ENCODE peak calls at places on chromosomes 5 and 9, in ten cellular contexts. I is OCI-LY7, G is A549, D is tibial nerve, B is psoas muscle, A is breast epithelium, L is neural progenitor cell, M is hepatocyte, Y is fibroblast of mammary gland, J is cardiac fibroblast. C is an unnamed sample.
A peak's percentile ranks its signal among the peaks of the same experiment; 100 is the strongest.

GRCh38 chr5:78964889-78965288 is 20.2 kb downstream of the ARSB start:
- DNase-seq in I (peak; percentile 76), G (peak; percentile 77), D (peak; percentile 32), B (no peak), A (no peak), L (peak; percentile 55), M (peak; percentile 71), Y (peak; percentile 78), J (peak; percentile 82), C (peak; percentile 60)

GRCh38 chr9:86734762-86735161 is 212.5 kb downstream of the GAS1 start:
- DNase-seq in I (no peak), G (no peak), D (no peak), B (no peak), A (no peak), L (no peak), M (no peak), Y (peak; percentile 89), J (peak; percentile 89), C (no peak)

GRCh38 chr5:98957307-98957706 is 28.5 kb upstream of the CHD1 start:
- DNase-seq in I (no peak), G (no peak), D (no peak), B (no peak), A (no peak), L (no peak), M (no peak), Y (no peak), J (no peak), C (no peak)

GRCh38 chr5:170439246-170439943 is 50.2 kb upstream of the KCNMB1 start:
- DNase-seq in I (no peak), G (no peak), D (no peak), B (no peak), A (no peak), L (no peak), M (no peak), Y (no peak), J (no peak), C (no peak)

GRCh38 chr5:158124606-158125316 is 265.8 kb upstream of the CLINT1 start:
- DNase-seq in I (no peak), G (no peak), D (no peak), B (no peak), A (no peak), L (peak; percentile 27), M (no peak), Y (no peak), J (no peak), C (no peak)

GRCh38 chr5:42656661-42657035 is 100.0 kb upstream of the CCDC152 start:
- DNase-seq in I (peak; percentile 24), G (no peak), D (no peak), B (no peak), A (no peak), L (no peak), M (no peak), Y (peak; percentile 21), J (peak; percentile 34), C (no peak)

GRCh38 chr9:85599540-85600140 is 142.1 kb downstream of the AGTPBP1 start:
- DNase-seq in I (no peak), G (no peak), D (no peak), B (no peak), A (no peak), L (no peak), M (no peak), Y (peak; percentile 8), J (no peak), C (no peak)

GRCh38 chr5:102801375-102801774 is 46.3 kb downstream of the PAM start:
- DNase-seq in I (no peak), G (no peak), D (no peak), B (no peak), A (no peak), L (peak; percentile 29), M (no peak), Y (no peak), J (no peak), C (no peak)

GRCh38 chr9:120926397-120926928 is at the start of gene TRAF1:
- DNase-seq in I (peak; percentile 65), G (peak; percentile 21), D (no peak), B (no peak), A (no peak), L (no peak), M (no peak), Y (no peak), J (no peak), C (peak; percentile 72)

GRCh38 chr5:157460921-157461792 is 1.1 kb downstream of the NIPAL4 start:
- DNase-seq in I (no peak), G (no peak), D (no peak), B (no peak), A (no peak), L (no peak), M (no peak), Y (no peak), J (no peak), C (no peak)

GRCh38 chr5:38168029-38168428 is 90.3 kb upstream of the EGFLAM start:
- DNase-seq in I (no peak), G (no peak), D (no peak), B (no peak), A (no peak), L (no peak), M (no peak), Y (no peak), J (no peak), C (no peak)

GRCh38 chr5:78050888-78051287 is 243.6 kb downstream of the AP3B1 start:
- DNase-seq in I (no peak), G (peak; percentile 32), D (no peak), B (no peak), A (no peak), L (no peak), M (no peak), Y (no peak), J (peak; percentile 20), C (no peak)

GRCh38 chr5:140296289-140296688 is 6.6 kb downstream of the PFDN1 start:
- DNase-seq in I (no peak), G (no peak), D (no peak), B (no peak), A (no peak), L (no peak), M (no peak), Y (no peak), J (no peak), C (no peak)

GRCh38 chr9:105053209-105053652 is 125.3 kb upstream of the ABCA1 start:
- DNase-seq in I (no peak), G (peak; percentile 59), D (peak; percentile 16), B (peak; percentile 30), A (no peak), L (no peak), M (peak; percentile 56), Y (peak; percentile 96), J (peak; percentile 72), C (peak; percentile 66)

DNA sequence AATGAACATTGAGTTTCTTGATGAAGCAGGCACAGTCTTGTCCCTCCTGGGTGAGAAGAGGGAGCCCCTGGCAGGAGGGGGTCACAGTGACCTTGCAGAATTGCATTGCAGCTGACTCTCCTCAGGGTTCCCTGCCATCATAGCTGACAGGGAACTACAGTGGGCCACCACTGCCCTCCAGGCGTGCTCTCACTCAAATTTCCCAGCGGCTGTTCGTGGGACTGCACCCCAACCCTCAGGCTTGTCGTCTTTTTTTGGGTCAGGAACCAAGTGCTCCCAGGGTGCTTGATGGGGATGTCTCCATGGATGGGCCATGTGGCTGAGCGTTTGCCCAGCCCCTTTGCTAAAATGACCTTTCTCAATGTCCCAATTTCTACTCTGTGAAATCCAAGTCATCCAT is 215.8 kb downstream of the MELK start:
- DNase-seq in I (peak; percentile 39), G (no peak), D (no peak), B (no peak), A (no peak), L (peak; percentile 31), M (no peak), Y (no peak), J (no peak), C (peak; percentile 27)
- TF ChIP-seq CTCF in I (peak; percentile 68), G (no peak), D (peak; percentile 22), B (no peak), A (no peak), L (peak; percentile 45), M (peak; percentile 23), Y (peak; percentile 26), J (peak; percentile 60), C (peak; percentile 61)

GRCh38 chr9:20619492-20619860 is 2.8 kb downstream of the MLLT3 start:
- DNase-seq in I (no peak), G (no peak), D (no peak), B (no peak), A (no peak), L (no peak), M (no peak), Y (no peak), J (no peak), C (no peak)
- H3K4me3 ChIP-seq in I (no peak overlapping the region), G (peak overlapping the region; percentile 95), D (no peak overlapping the region), B (peak overlapping the region; percentile 71), A (peak overlapping the region; percentile 93), L (no peak overlapping the region), M (peak overlapping the region; percentile 86), Y (no peak overlapping the region), J (no peak overlapping the region), C (peak overlapping the region; percentile 79)

GRCh38 chr9:12813533-12813932 is 38.7 kb downstream of the LURAP1L start:
- DNase-seq in I (no peak), G (no peak), D (no peak), B (no peak), A (no peak), L (no peak), M (no peak), Y (no peak), J (no peak), C (no peak)

GRCh38 chr9:12812710-12813109 is 37.9 kb downstream of the LURAP1L start:
- DNase-seq in I (no peak), G (no peak), D (no peak), B (no peak), A (no peak), L (no peak), M (no peak), Y (no peak), J (no peak), C (no peak)

GRCh38 chr9:12815895-12816294 is 41.1 kb downstream of the LURAP1L start:
- DNase-seq in I (no peak), G (peak; percentile 31), D (no peak), B (no peak), A (no peak), L (no peak), M (no peak), Y (peak; percentile 66), J (peak; percentile 54), C (no peak)

GRCh38 chr9:12814877-12815237 is 40.0 kb downstream of the LURAP1L start:
- DNase-seq in I (no peak), G (no peak), D (no peak), B (no peak), A (no peak), L (no peak), M (no peak), Y (no peak), J (no peak), C (no peak)

GRCh38 chr9:12813960-12814876 is 39.4 kb downstream of the LURAP1L start:
- DNase-seq in I (no peak), G (peak; percentile 96), D (peak; percentile 65), B (peak; percentile 42), A (no peak), L (no peak), M (peak; percentile 89), Y (peak; percentile 100), J (peak; percentile 95), C (peak; percentile 53)
- TF ChIP-seq CTCF in I (no peak), G (peak; percentile 6), D (peak; percentile 8), B (peak; percentile 45), A (no peak), L (no peak), M (peak; percentile 19), Y (peak; percentile 34), J (peak; percentile 28), C (no peak)

DNA sequence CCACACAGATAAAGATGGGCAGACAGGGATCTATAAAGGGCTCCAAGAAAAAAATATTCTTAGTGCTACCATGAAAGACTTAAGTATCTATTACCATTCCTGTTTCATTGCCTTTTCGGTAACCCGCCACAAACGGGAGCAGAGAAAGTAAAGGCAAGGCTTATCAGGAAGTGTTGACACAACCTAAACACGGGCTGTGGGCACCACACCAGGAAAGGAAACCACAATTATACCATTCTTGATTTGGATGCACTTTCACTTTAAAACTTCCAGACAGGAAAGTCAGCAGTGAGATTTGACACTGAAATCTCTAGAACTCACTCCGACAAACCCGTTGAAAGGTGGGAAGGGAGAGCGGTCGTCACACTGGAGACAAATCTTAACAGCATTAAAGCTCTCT is 6.5 kb downstream of the TLE1 start:
- DNase-seq in I (no peak), G (no peak), D (no peak), B (no peak), A (no peak), L (no peak), M (no peak), Y (no peak), J (peak; percentile 70), C (no peak)
- H3K4me3 ChIP-seq in I (no peak overlapping the region), G (no peak overlapping the region), D (peak overlapping the region; percentile 14), B (peak overlapping the region; percentile 38), A (peak overlapping the region; percentile 41), L (no peak overlapping the region), M (no peak overlapping the region), Y (no peak overlapping the region), J (no peak overlapping the region), C (no peak overlapping the region)